ENCODE peak calls at places on chromosomes 6 and 20, in four cellular contexts. R is neural progenitor cell, U is IMR-90, C is HepG2. T is an unnamed sample.

GRCh38 chr20:59084041-59084841 is 41.7 kb upstream of the PRELID3B start:
- DNase-seq in U (no peak), R (no peak), C (no peak), T (no peak)

GRCh38 chr6:13373488-13373886 is 45.1 kb upstream of the TBC1D7 start:
- DNase-seq in R (no peak), U (peak), C (no peak), T (no peak)

GRCh38 chr6:109428889-109429477 is 11.4 kb downstream of the PPIL6 start:
- DNase-seq in R (no peak), C (no peak), U (peak), T (peak)

GRCh38 chr6:24477070-24477469 is 12.3 kb downstream of the GPLD1 start:
- DNase-seq in C (no peak), U (no peak), R (no peak), T (no peak)

GRCh38 chr6:39342692-39343460 is 20.4 kb upstream of the KCNK16 start:
- DNase-seq in C (no peak), R (no peak), U (no peak), T (no peak)

GRCh38 chr20:17992847-17993508 is 24.2 kb downstream of the MGME1 start:
- DNase-seq in U (peak), R (no peak), C (no peak), T (no peak)

GRCh38 chr6:55388161-55388560 is 60.9 kb downstream of the GFRAL start:
- DNase-seq in U (peak), C (no peak), R (no peak), T (peak)

GRCh38 chr20:19849341-19850189 is 91.5 kb downstream of the RIN2 start:
- DNase-seq in C (no peak), U (no peak), R (no peak), T (peak)

GRCh38 chr6:113306552-113307145 is 550.5 kb upstream of the MARCKS start:
- DNase-seq in C (peak), R (peak), U (no peak), T (peak)

GRCh38 chr6:17798477-17798876 is 91.8 kb upstream of the NUP153 start:
- DNase-seq in C (no peak), U (no peak), R (no peak), T (no peak)

GRCh38 chr6:95292011-95292410 is 285.3 kb upstream of the MANEA start:
- DNase-seq in R (no peak), U (no peak), C (no peak), T (no peak)

GRCh38 chr6:139602577-139602976 is 228.1 kb upstream of the CITED2 start:
- DNase-seq in U (no peak), R (peak), C (no peak), T (no peak)

GRCh38 chr20:1319051-1319450 is 9.9 kb downstream of the SDCBP2 start:
- DNase-seq in R (no peak), U (peak), C (no peak), T (no peak)

GRCh38 chr6:139372326-139373153 is 1.9 kb downstream of the CITED2 start:
- DNase-seq in R (no peak), U (peak), C (no peak), T (no peak)

GRCh38 chr6:136510299-136510698 is 39.9 kb downstream of the MAP7 start:
- DNase-seq in C (no peak), R (no peak), U (no peak), T (no peak)

GRCh38 chr6:87483929-87484328 is 11.2 kb downstream of the SLC35A1 start:
- DNase-seq in R (peak), C (peak), U (peak), T (peak)

GRCh38 chr6:14804001-14804401 is 441.9 kb upstream of the JARID2 start:
- DNase-seq in C (no peak), R (no peak), U (no peak), T (no peak)

GRCh38 chr6:111173946-111174345 is 86.6 kb downstream of the SLC16A10 start:
- DNase-seq in C (no peak), R (no peak), U (no peak), T (no peak)
- TF ChIP-seq CTCF in C (no peak), R (no peak), U (no peak), T (no peak)

GRCh38 chr20:6473197-6473596 is 294.3 kb upstream of the BMP2 start:
- DNase-seq in U (peak), R (no peak), C (no peak), T (no peak)
- H2AFZ ChIP-seq in U (no peak), R (no peak), C (no peak), T (no peak)

GRCh38 chr6:157322792-157323113 is 566 bp downstream of the TMEM242 start:
- DNase-seq in U (no peak), C (no peak), R (no peak), T (no peak)

GRCh38 chr6:157323114-157323923 is at the start of gene TMEM242:
- DNase-seq in C (peak), U (peak), R (peak), T (peak)

GRCh38 chr6:157325069-157325805 is 1.9 kb upstream of the TMEM242 start:
- DNase-seq in U (peak), R (no peak), C (peak), T (no peak)

GRCh38 chr6:157326979-157327378 is 3.7 kb upstream of the TMEM242 start:
- DNase-seq in U (peak), C (peak), R (no peak), T (no peak)

DNA sequence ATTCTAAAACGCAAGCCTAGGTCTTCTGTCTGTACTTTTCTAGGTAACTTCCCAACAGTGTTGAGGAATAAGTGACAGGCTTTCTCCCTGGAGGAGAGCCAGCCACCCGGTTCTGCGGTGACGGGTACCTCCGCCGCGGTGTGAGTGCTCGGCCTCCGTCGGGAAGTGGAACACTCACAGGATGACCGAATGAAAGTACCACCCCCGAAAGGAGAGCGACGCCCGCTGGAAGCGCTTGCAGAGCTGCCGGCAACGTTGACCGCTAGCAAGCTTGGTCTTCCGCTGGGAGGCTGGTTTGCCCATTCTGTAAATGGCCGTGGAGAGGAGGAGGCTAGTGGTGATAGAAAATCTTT is 581 bp upstream of the TMEM242 start:
- DNase-seq in U (peak), R (peak), C (peak), T (peak)
- TF ChIP-seq CTCF in U (peak), R (no peak), C (peak), T (peak)

GRCh38 chr6:32190054-32190945 is at the start of gene PBX2:
- DNase-seq in R (peak), U (peak), C (peak), T (peak)
- H2AFZ ChIP-seq in R (no peak), U (peak), C (no peak), T (peak)

GRCh38 chr20:8019178-8019997 is at the start of gene TMX4:
- DNase-seq in U (peak), R (peak), C (peak), T (peak)
- TF ChIP-seq CTCF in U (peak), R (peak), C (peak), T (peak)

DNA sequence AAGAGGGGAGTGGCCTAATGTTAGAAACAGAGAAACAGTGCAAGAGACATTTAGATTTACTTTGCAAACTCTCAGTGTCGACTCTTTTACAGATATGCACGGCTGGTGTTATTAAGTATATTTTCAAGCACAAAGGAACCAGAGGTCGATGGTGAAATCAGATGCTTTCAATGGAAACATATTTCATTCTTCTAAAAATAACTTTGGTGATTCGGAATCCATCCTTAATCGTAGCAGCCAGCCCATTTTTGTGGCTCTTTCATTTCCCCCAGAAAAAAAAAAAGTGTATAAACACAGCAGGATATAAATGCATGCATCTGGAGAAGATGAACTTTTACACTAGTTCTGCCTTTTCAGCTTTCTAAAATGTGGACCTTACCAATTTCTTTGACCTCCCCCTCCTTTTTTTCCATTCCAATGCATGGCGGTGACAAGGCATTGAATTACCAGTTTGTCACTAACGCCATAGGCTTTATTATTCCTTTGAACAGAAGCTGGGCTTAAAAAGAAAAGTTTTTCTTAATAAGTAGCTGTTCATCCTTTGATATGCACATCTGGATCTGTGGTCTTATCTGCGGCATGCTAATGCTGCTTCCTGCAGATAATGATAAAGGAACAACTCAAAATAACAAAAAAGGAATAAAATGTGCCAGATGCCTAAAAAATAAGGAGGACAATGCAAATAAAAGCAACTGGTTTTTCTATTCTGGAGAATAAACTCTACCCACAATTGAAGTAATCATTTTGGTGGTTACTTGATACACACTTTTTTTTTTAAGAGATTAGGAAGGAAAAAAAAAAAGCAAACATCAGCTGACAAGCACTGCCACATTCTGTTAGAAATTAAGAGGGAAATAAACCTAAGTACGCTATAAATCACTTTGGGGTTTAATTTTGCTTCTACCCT is 156.6 kb upstream of the SALL4 start:
- DNase-seq in C (no peak), R (peak), U (peak), T (no peak)
- H2AFZ ChIP-seq in C (no peak), R (peak), U (no peak), T (no peak)

GRCh38 chr6:36839819-36840379 is 655 bp upstream of the CPNE5 start:
- DNase-seq in R (peak), C (no peak), U (no peak), T (peak)
- TF ChIP-seq CTCF in R (peak), C (peak), U (peak), T (peak)

DNA sequence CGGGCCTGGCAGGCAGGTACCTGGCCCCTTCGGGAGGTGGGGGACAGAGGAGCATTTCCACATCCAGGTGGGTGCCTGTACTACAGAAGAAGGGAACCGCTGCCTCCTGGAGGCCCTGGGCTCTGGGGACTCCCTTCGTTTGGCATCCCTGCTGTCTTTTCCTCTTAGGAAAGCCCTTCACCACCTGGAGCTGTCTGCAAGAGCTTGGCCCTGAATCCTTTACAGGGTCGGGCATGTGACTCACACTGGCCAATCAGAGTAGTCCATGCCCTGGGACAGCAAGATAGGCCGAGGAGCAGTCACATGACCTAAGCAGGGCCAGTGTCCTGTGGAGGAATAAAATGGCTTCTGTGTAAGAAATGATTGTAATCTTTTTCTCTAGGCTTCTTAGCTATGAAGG is 224.9 kb downstream of the ANKRD60 start:
- DNase-seq in R (no peak), C (no peak), U (no peak), T (no peak)
- H2AFZ ChIP-seq in R (no peak), C (no peak), U (peak), T (no peak)

DNA sequence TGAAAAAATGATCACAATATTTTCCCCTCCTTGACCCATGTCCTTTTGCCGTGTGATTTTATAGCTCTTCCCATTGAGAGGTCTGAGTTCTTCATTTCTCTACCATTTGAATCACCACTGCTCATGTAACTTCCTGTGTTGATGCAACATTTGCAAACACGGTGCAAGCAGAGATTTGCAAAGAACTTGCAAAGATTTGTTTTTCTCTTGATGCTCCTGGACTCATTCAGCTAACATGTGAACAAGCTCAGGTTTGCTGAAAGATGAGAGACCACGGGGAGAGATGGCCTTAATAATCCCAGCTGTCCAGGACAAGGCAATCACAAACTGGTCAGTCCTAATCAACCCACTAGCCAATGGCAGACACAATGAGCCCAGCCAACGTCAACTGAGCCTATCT is 8.6 kb downstream of the VNN2 start:
- DNase-seq in R (no peak), C (no peak), U (peak), T (no peak)
- TF ChIP-seq CTCF in R (no peak), C (no peak), U (no peak), T (no peak)